ENCODE peak calls at places on chromosomes 6 and 20, in five cellular contexts. F is stomach, Z is H54, W is IMR-90, O is uterus. V is an unnamed sample.

GRCh38 chr6:79421001-79421411 is 116.2 kb downstream of the LCA5 start:
- DNase-seq in F (no peak), Z (no peak), W (peak), O (no peak), V (no peak)

GRCh38 chr6:399785-400517 is 8.4 kb downstream of the IRF4 start:
- DNase-seq in F (no peak), Z (no peak), W (no peak), O (no peak), V (no peak)

GRCh38 chr6:21201181-21201580 is 392.4 kb upstream of the SOX4 start:
- DNase-seq in F (no peak), Z (no peak), W (no peak), O (no peak), V (no peak)

GRCh38 chr6:74609857-74610256 is 596.0 kb downstream of the COL12A1 start:
- DNase-seq in F (no peak), Z (no peak), W (no peak), O (no peak), V (no peak)

GRCh38 chr6:6588064-6588923 is at the start of gene LY86:
- DNase-seq in F (no peak), Z (no peak), W (no peak), O (no peak), V (no peak)

GRCh38 chr20:14897608-14898007 is 560.2 kb upstream of the FLRT3 start:
- DNase-seq in F (no peak), Z (no peak), W (no peak), O (no peak), V (no peak)

GRCh38 chr6:166275714-166276166 is 32.5 kb downstream of the PRR18 start:
- DNase-seq in F (peak), Z (peak), W (peak), O (no peak), V (peak)

GRCh38 chr6:140567469-140567868 is 1193.0 kb upstream of the CITED2 start:
- DNase-seq in F (no peak), Z (no peak), W (peak), O (no peak), V (no peak)

GRCh38 chr6:48611332-48611731 is 500.3 kb upstream of the PTCHD4 start:
- DNase-seq in F (no peak), Z (no peak), W (peak), O (no peak), V (no peak)

GRCh38 chr20:17795449-17796095 is 95.8 kb downstream of the BANF2 start:
- DNase-seq in F (no peak), Z (no peak), W (no peak), O (no peak), V (peak)

GRCh38 chr6:54971825-54972224 is 125.3 kb downstream of the FAM83B start:
- DNase-seq in F (no peak), Z (no peak), W (no peak), O (no peak), V (no peak)

GRCh38 chr6:68975064-68975463 is 340.0 kb downstream of the ADGRB3 start:
- DNase-seq in F (no peak), Z (no peak), W (no peak), O (no peak), V (no peak)

GRCh38 chr6:21603516-21603952 is 10.0 kb downstream of the SOX4 start:
- DNase-seq in F (no peak), Z (no peak), W (no peak), O (no peak), V (no peak)

GRCh38 chr20:16220826-16221225 is 352.4 kb downstream of the KIF16B start:
- DNase-seq in F (no peak), Z (no peak), W (no peak), O (no peak), V (no peak)

DNA sequence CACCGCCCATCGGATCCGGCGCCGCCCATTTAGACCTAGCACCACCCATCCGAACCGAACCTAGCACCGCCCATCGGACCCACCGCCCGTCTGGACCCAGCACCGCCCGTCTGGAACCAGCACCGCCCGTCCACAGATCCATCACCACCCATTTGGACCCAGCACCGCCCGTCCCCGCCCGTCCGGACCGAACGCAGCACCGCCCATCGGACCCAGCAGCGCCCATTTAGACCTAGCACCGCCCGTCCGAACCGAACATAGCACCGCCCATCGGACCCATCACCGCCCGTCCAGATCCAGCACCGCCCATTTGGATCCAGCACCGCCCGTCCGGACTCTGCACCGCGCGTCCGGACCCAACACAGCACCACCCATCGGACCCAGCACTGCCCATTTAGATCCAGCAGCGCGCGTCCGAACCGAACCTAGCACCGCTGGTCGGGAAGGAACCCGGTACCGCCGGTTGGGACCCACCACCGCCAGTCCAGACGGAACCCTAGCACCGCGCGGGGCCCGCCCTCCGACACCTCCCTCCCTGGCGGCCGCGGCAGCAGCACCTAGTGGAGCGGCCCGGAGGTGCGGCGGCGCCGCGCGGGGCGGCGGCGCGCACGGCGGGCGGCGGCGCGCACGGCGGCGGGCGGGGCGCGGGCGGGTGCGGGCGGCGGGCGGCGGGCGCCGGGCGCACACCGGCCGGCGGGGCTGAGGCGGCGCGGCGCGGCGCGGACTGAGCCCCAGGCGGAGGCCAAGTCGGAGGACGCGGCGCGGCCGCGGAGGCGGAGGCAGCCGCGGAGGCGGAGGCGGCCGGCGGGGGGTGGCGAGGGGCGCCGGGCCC is at the start of gene AFDN:
- DNase-seq in F (peak), Z (peak), W (peak), O (peak), V (peak)
- TF ChIP-seq POLR2A in F (no peak), Z (peak), W (no peak), O (peak), V (no peak)

DNA sequence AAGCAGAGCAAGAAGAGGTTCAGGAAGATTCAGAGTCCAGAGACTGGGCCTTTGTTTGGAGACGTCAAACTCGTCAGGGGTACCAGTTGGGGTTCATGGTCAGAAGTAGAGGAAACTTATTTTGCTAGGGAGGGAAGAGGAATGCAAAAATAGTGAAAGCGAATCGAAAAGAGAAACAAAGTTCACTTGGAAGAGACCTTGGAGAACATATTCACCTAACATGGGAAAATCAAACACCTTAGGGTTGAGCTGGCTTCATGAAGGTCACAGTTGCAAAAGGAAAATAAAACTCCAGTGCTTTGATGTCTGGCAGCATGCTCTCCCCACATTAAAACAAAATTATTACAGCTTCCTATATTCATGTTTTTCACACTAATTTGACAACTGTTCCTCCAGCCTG is 440.4 kb downstream of the EPM2A start:
- DNase-seq in F (no peak), Z (no peak), W (no peak), O (no peak), V (no peak)
- TF ChIP-seq POLR2A in F (no peak), Z (no peak), W (no peak), O (no peak), V (no peak)

GRCh38 chr6:35452186-35453090 is at the start of gene FANCE:
- DNase-seq in F (peak), Z (peak), W (peak), O (peak), V (peak)
- TF ChIP-seq POLR2A in F (no peak), Z (peak), W (no peak), O (peak), V (peak)

GRCh38 chr6:30875244-30876038 is 8.9 kb upstream of the DDR1 start:
- DNase-seq in F (no peak), Z (no peak), W (no peak), O (no peak), V (no peak)
- TF ChIP-seq POLR2A in F (no peak), Z (no peak), W (no peak), O (no peak), V (no peak)

V was measured in erythroblast.